ENCODE peak calls at places on chromosomes 16 and 17, in seven cellular contexts. T, X, G, Z, A, I and Q are unnamed samples.

GRCh38 chr17:77019955-77020379 is 120.8 kb upstream of the SEC14L1 start:
- DNase-seq in T (no peak), X (no peak), G (no peak), Z (no peak), A (no peak), I (no peak), Q (no peak)

GRCh38 chr17:17253445-17253844 is 16.5 kb upstream of the FLCN start:
- DNase-seq in T (no peak), X (no peak), G (no peak), Z (no peak), A (no peak), I (no peak), Q (no peak)

GRCh38 chr17:8436169-8436932 is 667 bp downstream of the NDEL1 start:
- DNase-seq in T (peak), X (peak), G (peak), Z (peak), A (no peak), I (peak), Q (peak)

GRCh38 chr16:369275-369865 is 968 bp downstream of the MRPL28 start:
- DNase-seq in T (no peak), X (no peak), G (no peak), Z (peak), A (no peak), I (no peak), Q (no peak)

GRCh38 chr16:75460441-75460840 is 4.0 kb downstream of the TMEM170A start:
- DNase-seq in T (no peak), X (no peak), G (no peak), Z (no peak), A (no peak), I (no peak), Q (no peak)

GRCh38 chr16:89202422-89203215 is 2.3 kb upstream of the SLC22A31 start:
- DNase-seq in T (no peak), X (no peak), G (no peak), Z (peak), A (no peak), I (no peak), Q (no peak)

GRCh38 chr17:1000597-1001490 is 3.9 kb downstream of the TIMM22 start:
- DNase-seq in T (no peak), X (peak), G (no peak), Z (peak), A (no peak), I (no peak), Q (no peak)

GRCh38 chr16:3494574-3494973 is 715 bp downstream of the C16orf90 start:
- DNase-seq in T (no peak), X (no peak), G (no peak), Z (no peak), A (no peak), I (no peak), Q (no peak)

GRCh38 chr17:72640415-72641165 is 451.9 kb downstream of the SLC39A11 start:
- DNase-seq in T (peak), X (no peak), G (no peak), Z (no peak), A (no peak), I (no peak), Q (no peak)

GRCh38 chr17:37725021-37725585 is 19.8 kb downstream of the HNF1B start:
- DNase-seq in T (no peak), X (no peak), G (no peak), Z (no peak), A (no peak), I (no peak), Q (no peak)

GRCh38 chr16:49649013-49649785 is 206.7 kb downstream of the ZNF423 start:
- DNase-seq in T (no peak), X (no peak), G (no peak), Z (no peak), A (no peak), I (no peak), Q (no peak)

GRCh38 chr17:17675925-17676534 is 5.2 kb upstream of the RAI1 start:
- DNase-seq in T (peak), X (no peak), G (no peak), Z (no peak), A (no peak), I (no peak), Q (no peak)

GRCh38 chr17:39152134-39152884 is 872 bp upstream of the PLXDC1 start:
- DNase-seq in T (peak), X (no peak), G (no peak), Z (peak), A (no peak), I (no peak), Q (peak)

GRCh38 chr16:87317766-87318121 is 552 bp upstream of the C16orf95 start:
- DNase-seq in T (peak), X (peak), G (no peak), Z (peak), A (no peak), I (peak), Q (no peak)

GRCh38 chr17:42591411-42591810 is 13.9 kb upstream of the PSMC3IP start:
- DNase-seq in T (no peak), X (no peak), G (no peak), Z (peak), A (no peak), I (no peak), Q (no peak)